ENCODE peak calls at places on chromosomes 5 and 9, in nine cellular contexts. One of them, this sample, is unnamed.

GRCh38 chr5:141345327-141345726 is 1.7 kb downstream of the PCDHGA3 start:
- DNase-seq in cardiac muscle cell: no peak
- DNase-seq in suprapubic skin: no peak
- DNase-seq in endothelial cell of umbilical vein: no peak
- DNase-seq in AG10803: no peak
- DNase-seq in foreskin fibroblast: no peak
- DNase-seq in mucosa of descending colon: no peak
- DNase-seq in choroid plexus epithelial cell: no peak
- DNase-seq in body of pancreas: no peak
- DNase-seq in this sample: no peak

GRCh38 chr9:94921072-94921471 is 194.6 kb downstream of the AOPEP start:
- DNase-seq in cardiac muscle cell: peak
- DNase-seq in suprapubic skin: no peak
- DNase-seq in endothelial cell of umbilical vein: no peak
- DNase-seq in AG10803: peak
- DNase-seq in foreskin fibroblast: peak
- DNase-seq in mucosa of descending colon: no peak
- DNase-seq in choroid plexus epithelial cell: peak
- DNase-seq in body of pancreas: no peak
- DNase-seq in this sample: no peak

GRCh38 chr9:35267716-35268115 is 105.9 kb downstream of the UNC13B start:
- DNase-seq in cardiac muscle cell: no peak
- DNase-seq in suprapubic skin: no peak
- DNase-seq in endothelial cell of umbilical vein: no peak
- DNase-seq in AG10803: peak
- DNase-seq in foreskin fibroblast: no peak
- DNase-seq in mucosa of descending colon: no peak
- DNase-seq in choroid plexus epithelial cell: peak
- DNase-seq in body of pancreas: no peak
- DNase-seq in this sample: no peak

GRCh38 chr5:1500411-1501091 is 23.2 kb downstream of the LPCAT1 start:
- DNase-seq in cardiac muscle cell: no peak
- DNase-seq in suprapubic skin: no peak
- DNase-seq in endothelial cell of umbilical vein: no peak
- DNase-seq in AG10803: no peak
- DNase-seq in foreskin fibroblast: no peak
- DNase-seq in mucosa of descending colon: peak
- DNase-seq in choroid plexus epithelial cell: no peak
- DNase-seq in body of pancreas: peak
- DNase-seq in this sample: no peak

GRCh38 chr5:71899865-71900342 is 180.8 kb downstream of the CARTPT start:
- DNase-seq in cardiac muscle cell: no peak
- DNase-seq in suprapubic skin: no peak
- DNase-seq in endothelial cell of umbilical vein: no peak
- DNase-seq in AG10803: peak
- DNase-seq in foreskin fibroblast: peak
- DNase-seq in mucosa of descending colon: no peak
- DNase-seq in choroid plexus epithelial cell: no peak
- DNase-seq in body of pancreas: no peak
- DNase-seq in this sample: no peak

GRCh38 chr5:128376577-128376976 is 161.5 kb downstream of the FBN2 start:
- DNase-seq in cardiac muscle cell: no peak
- DNase-seq in suprapubic skin: no peak
- DNase-seq in endothelial cell of umbilical vein: no peak
- DNase-seq in AG10803: peak
- DNase-seq in foreskin fibroblast: no peak
- DNase-seq in mucosa of descending colon: no peak
- DNase-seq in choroid plexus epithelial cell: no peak
- DNase-seq in body of pancreas: no peak
- DNase-seq in this sample: no peak

GRCh38 chr9:89786650-89787049 is 181.8 kb downstream of the GADD45G start:
- DNase-seq in cardiac muscle cell: no peak
- DNase-seq in suprapubic skin: peak
- DNase-seq in endothelial cell of umbilical vein: peak
- DNase-seq in AG10803: no peak
- DNase-seq in foreskin fibroblast: no peak
- DNase-seq in mucosa of descending colon: no peak
- DNase-seq in choroid plexus epithelial cell: peak
- DNase-seq in body of pancreas: peak
- DNase-seq in this sample: no peak

GRCh38 chr5:141547488-141547887 is 58.6 kb downstream of the PCDHGC5 start:
- DNase-seq in cardiac muscle cell: peak
- DNase-seq in suprapubic skin: no peak
- DNase-seq in endothelial cell of umbilical vein: no peak
- DNase-seq in AG10803: peak
- DNase-seq in foreskin fibroblast: no peak
- DNase-seq in mucosa of descending colon: no peak
- DNase-seq in choroid plexus epithelial cell: peak
- DNase-seq in body of pancreas: no peak
- DNase-seq in this sample: no peak

GRCh38 chr5:76174101-76174500 is 90.9 kb downstream of the SV2C start:
- DNase-seq in cardiac muscle cell: no peak
- DNase-seq in suprapubic skin: no peak
- DNase-seq in endothelial cell of umbilical vein: no peak
- DNase-seq in AG10803: no peak
- DNase-seq in foreskin fibroblast: no peak
- DNase-seq in mucosa of descending colon: no peak
- DNase-seq in choroid plexus epithelial cell: no peak
- DNase-seq in body of pancreas: no peak
- DNase-seq in this sample: no peak

GRCh38 chr5:176890455-176891330 is 8.5 kb downstream of the HK3 start:
- DNase-seq in cardiac muscle cell: no peak
- DNase-seq in suprapubic skin: peak
- DNase-seq in endothelial cell of umbilical vein: no peak
- DNase-seq in AG10803: no peak
- DNase-seq in foreskin fibroblast: no peak
- DNase-seq in mucosa of descending colon: peak
- DNase-seq in choroid plexus epithelial cell: no peak
- DNase-seq in body of pancreas: no peak
- DNase-seq in this sample: no peak

GRCh38 chr5:133848306-133848924 is 120.0 kb downstream of the C5orf15 start:
- DNase-seq in cardiac muscle cell: no peak
- DNase-seq in suprapubic skin: no peak
- DNase-seq in endothelial cell of umbilical vein: no peak
- DNase-seq in AG10803: no peak
- DNase-seq in foreskin fibroblast: no peak
- DNase-seq in mucosa of descending colon: no peak
- DNase-seq in choroid plexus epithelial cell: no peak
- DNase-seq in body of pancreas: no peak
- DNase-seq in this sample: no peak

GRCh38 chr5:133844836-133845235 is 123.6 kb downstream of the C5orf15 start:
- DNase-seq in cardiac muscle cell: no peak
- DNase-seq in suprapubic skin: no peak
- DNase-seq in endothelial cell of umbilical vein: no peak
- DNase-seq in AG10803: no peak
- DNase-seq in foreskin fibroblast: no peak
- DNase-seq in mucosa of descending colon: no peak
- DNase-seq in choroid plexus epithelial cell: no peak
- DNase-seq in body of pancreas: no peak
- DNase-seq in this sample: no peak

GRCh38 chr5:133847301-133847700 is 121.1 kb downstream of the C5orf15 start:
- DNase-seq in cardiac muscle cell: no peak
- DNase-seq in suprapubic skin: no peak
- DNase-seq in endothelial cell of umbilical vein: no peak
- DNase-seq in AG10803: no peak
- DNase-seq in foreskin fibroblast: no peak
- DNase-seq in mucosa of descending colon: no peak
- DNase-seq in choroid plexus epithelial cell: no peak
- DNase-seq in body of pancreas: no peak
- DNase-seq in this sample: no peak

GRCh38 chr5:133847886-133848285 is 120.5 kb downstream of the C5orf15 start:
- DNase-seq in cardiac muscle cell: no peak
- DNase-seq in suprapubic skin: no peak
- DNase-seq in endothelial cell of umbilical vein: no peak
- DNase-seq in AG10803: no peak
- DNase-seq in foreskin fibroblast: no peak
- DNase-seq in mucosa of descending colon: no peak
- DNase-seq in choroid plexus epithelial cell: no peak
- DNase-seq in body of pancreas: no peak
- DNase-seq in this sample: no peak

GRCh38 chr5:133846478-133847226 is 121.8 kb downstream of the C5orf15 start:
- DNase-seq in cardiac muscle cell: no peak
- DNase-seq in suprapubic skin: no peak
- DNase-seq in endothelial cell of umbilical vein: no peak
- DNase-seq in AG10803: no peak
- DNase-seq in foreskin fibroblast: no peak
- DNase-seq in mucosa of descending colon: no peak
- DNase-seq in choroid plexus epithelial cell: no peak
- DNase-seq in body of pancreas: no peak
- DNase-seq in this sample: no peak
- H3K4me3 ChIP-seq in cardiac muscle cell: no peak
- H3K4me3 ChIP-seq in suprapubic skin: no peak
- H3K4me3 ChIP-seq in endothelial cell of umbilical vein: no peak
- H3K4me3 ChIP-seq in AG10803: no peak
- H3K4me3 ChIP-seq in foreskin fibroblast: no peak
- H3K4me3 ChIP-seq in mucosa of descending colon: no peak
- H3K4me3 ChIP-seq in choroid plexus epithelial cell: no peak
- H3K4me3 ChIP-seq in body of pancreas: no peak
- H3K4me3 ChIP-seq in this sample: no peak

GRCh38 chr9:127919253-127919815 is 2.5 kb upstream of the ST6GALNAC4 start:
- DNase-seq in cardiac muscle cell: no peak
- DNase-seq in suprapubic skin: peak
- DNase-seq in endothelial cell of umbilical vein: peak
- DNase-seq in AG10803: peak
- DNase-seq in foreskin fibroblast: peak
- DNase-seq in mucosa of descending colon: peak
- DNase-seq in choroid plexus epithelial cell: peak
- DNase-seq in body of pancreas: peak
- DNase-seq in this sample: peak
- H3K4me3 ChIP-seq in cardiac muscle cell: no peak
- H3K4me3 ChIP-seq in suprapubic skin: no peak
- H3K4me3 ChIP-seq in endothelial cell of umbilical vein: no peak
- H3K4me3 ChIP-seq in AG10803: no peak
- H3K4me3 ChIP-seq in foreskin fibroblast: no peak
- H3K4me3 ChIP-seq in mucosa of descending colon: no peak
- H3K4me3 ChIP-seq in choroid plexus epithelial cell: no peak
- H3K4me3 ChIP-seq in body of pancreas: no peak
- H3K4me3 ChIP-seq in this sample: no peak

DNA sequence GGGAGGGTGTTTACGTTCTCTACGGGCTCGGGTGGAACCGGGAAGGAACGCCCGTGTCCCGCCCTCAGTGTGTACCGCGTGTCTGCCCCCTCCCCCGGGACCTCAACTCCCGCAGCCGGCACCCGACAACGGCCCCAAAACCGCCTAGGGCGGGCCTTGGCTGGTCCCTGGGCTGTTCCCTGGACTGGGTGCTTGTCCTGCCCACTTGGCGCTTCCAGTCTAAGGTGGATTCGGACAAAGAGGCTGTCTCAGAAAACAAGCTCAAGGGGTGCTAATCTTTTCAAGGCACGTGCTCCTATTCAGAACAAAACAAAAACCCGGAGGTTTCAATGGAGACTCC is 379 bp upstream of the CLK4 start:
- DNase-seq in cardiac muscle cell: no peak
- DNase-seq in suprapubic skin: no peak
- DNase-seq in endothelial cell of umbilical vein: no peak
- DNase-seq in AG10803: no peak
- DNase-seq in foreskin fibroblast: no peak
- DNase-seq in mucosa of descending colon: no peak
- DNase-seq in choroid plexus epithelial cell: no peak
- DNase-seq in body of pancreas: no peak
- DNase-seq in this sample: no peak
- H3K4me3 ChIP-seq in cardiac muscle cell: peak
- H3K4me3 ChIP-seq in suprapubic skin: peak
- H3K4me3 ChIP-seq in endothelial cell of umbilical vein: peak
- H3K4me3 ChIP-seq in AG10803: peak
- H3K4me3 ChIP-seq in foreskin fibroblast: peak
- H3K4me3 ChIP-seq in mucosa of descending colon: peak
- H3K4me3 ChIP-seq in choroid plexus epithelial cell: peak
- H3K4me3 ChIP-seq in body of pancreas: peak
- H3K4me3 ChIP-seq in this sample: peak

GRCh38 chr5:181111010-181111409 is 20.0 kb downstream of the OR2V1 start:
- DNase-seq in cardiac muscle cell: no peak
- DNase-seq in suprapubic skin: no peak
- DNase-seq in endothelial cell of umbilical vein: no peak
- DNase-seq in AG10803: no peak
- DNase-seq in foreskin fibroblast: no peak
- DNase-seq in mucosa of descending colon: no peak
- DNase-seq in choroid plexus epithelial cell: no peak
- DNase-seq in body of pancreas: no peak
- DNase-seq in this sample: no peak

GRCh38 chr5:181114284-181114843 is 16.6 kb downstream of the OR2V1 start:
- DNase-seq in cardiac muscle cell: no peak
- DNase-seq in suprapubic skin: no peak
- DNase-seq in endothelial cell of umbilical vein: no peak
- DNase-seq in AG10803: no peak
- DNase-seq in foreskin fibroblast: no peak
- DNase-seq in mucosa of descending colon: no peak
- DNase-seq in choroid plexus epithelial cell: no peak
- DNase-seq in body of pancreas: no peak
- DNase-seq in this sample: no peak

GRCh38 chr5:181119105-181119504 is 11.9 kb downstream of the OR2V1 start:
- DNase-seq in cardiac muscle cell: no peak
- DNase-seq in suprapubic skin: no peak
- DNase-seq in endothelial cell of umbilical vein: no peak
- DNase-seq in AG10803: no peak
- DNase-seq in foreskin fibroblast: no peak
- DNase-seq in mucosa of descending colon: no peak
- DNase-seq in choroid plexus epithelial cell: no peak
- DNase-seq in body of pancreas: no peak
- DNase-seq in this sample: no peak

GRCh38 chr5:181118369-181118768 is 12.6 kb downstream of the OR2V1 start:
- DNase-seq in cardiac muscle cell: no peak
- DNase-seq in suprapubic skin: no peak
- DNase-seq in endothelial cell of umbilical vein: no peak
- DNase-seq in AG10803: no peak
- DNase-seq in foreskin fibroblast: no peak
- DNase-seq in mucosa of descending colon: no peak
- DNase-seq in choroid plexus epithelial cell: no peak
- DNase-seq in body of pancreas: no peak
- DNase-seq in this sample: no peak

DNA sequence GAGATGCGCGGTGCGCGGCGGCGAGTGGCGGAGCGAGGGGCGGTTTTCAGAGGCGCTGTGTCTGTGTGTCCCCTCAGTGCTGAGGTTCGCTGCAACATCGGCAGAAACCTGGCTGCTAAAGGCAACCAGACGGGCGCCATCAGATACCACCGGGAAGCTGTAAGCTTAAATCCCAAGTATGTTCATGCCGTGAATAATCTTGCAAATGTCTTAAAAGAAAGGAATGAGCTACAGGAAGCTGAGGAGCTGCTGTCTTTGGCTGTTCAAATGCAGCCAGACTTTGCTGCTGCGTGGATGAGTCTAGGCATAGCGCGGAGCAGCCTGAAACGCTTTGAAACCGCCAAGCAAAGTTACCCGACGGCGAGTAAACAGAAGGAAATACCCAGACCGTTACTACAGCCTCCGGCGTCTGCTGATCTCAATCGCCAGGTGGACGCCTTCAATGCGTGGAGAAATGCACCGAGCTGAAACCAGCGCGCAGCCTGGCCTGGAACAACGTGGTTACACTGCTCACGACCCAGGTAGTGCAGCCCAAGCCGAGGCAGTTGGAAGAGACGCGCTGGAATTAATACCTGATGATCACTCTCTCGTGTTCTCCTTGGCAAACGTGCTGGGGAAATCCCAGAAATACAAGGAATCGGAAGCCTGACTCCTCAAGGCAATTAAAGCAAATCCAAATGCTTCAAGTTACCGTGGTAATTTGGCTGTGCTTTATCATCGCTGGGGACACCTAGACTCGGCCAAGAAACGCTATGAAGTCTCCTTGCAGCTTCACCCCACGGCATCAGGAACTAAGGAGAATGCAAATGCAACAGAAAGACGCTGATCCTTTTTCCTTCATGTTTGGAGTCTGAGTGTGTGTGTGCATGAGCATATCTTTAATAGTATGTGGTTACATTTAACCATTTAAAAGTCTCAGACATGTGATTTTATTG is 15.9 kb downstream of the OR2V1 start:
- DNase-seq in cardiac muscle cell: no peak
- DNase-seq in suprapubic skin: no peak
- DNase-seq in endothelial cell of umbilical vein: peak
- DNase-seq in AG10803: peak
- DNase-seq in foreskin fibroblast: peak
- DNase-seq in mucosa of descending colon: no peak
- DNase-seq in choroid plexus epithelial cell: peak
- DNase-seq in body of pancreas: peak
- DNase-seq in this sample: no peak
- H3K4me3 ChIP-seq in cardiac muscle cell: no peak
- H3K4me3 ChIP-seq in suprapubic skin: peak
- H3K4me3 ChIP-seq in endothelial cell of umbilical vein: no peak
- H3K4me3 ChIP-seq in AG10803: peak
- H3K4me3 ChIP-seq in foreskin fibroblast: peak
- H3K4me3 ChIP-seq in mucosa of descending colon: no peak
- H3K4me3 ChIP-seq in choroid plexus epithelial cell: no peak
- H3K4me3 ChIP-seq in body of pancreas: no peak
- H3K4me3 ChIP-seq in this sample: peak